ENCODE peak calls at places on chromosome 1, in nine cellular contexts. R, G, Y, Q, L, F, J, T and M are unnamed samples.
A peak's percentile ranks its signal among the peaks of the same experiment; 100 is the strongest.

GRCh38 chr1:63821650-63822049 is 47.8 kb downstream of the ROR1 start:
- DNase-seq in R (no peak), G (no peak), Y (peak; percentile 28), Q (peak; percentile 28), L (no peak), F (peak; percentile 67), J (peak; percentile 87), T (no peak), M (no peak)

GRCh38 chr1:12201343-12202189 is 28.3 kb upstream of the VPS13D start:
- DNase-seq in R (no peak), G (no peak), Y (no peak), Q (no peak), L (no peak), F (no peak), J (no peak), T (peak; percentile 46), M (no peak)

GRCh38 chr1:155196893-155197638 is 10.6 kb downstream of the THBS3 start:
- DNase-seq in R (no peak), G (no peak), Y (no peak), Q (no peak), L (peak; percentile 56), F (no peak), J (peak; percentile 59), T (no peak), M (no peak)

GRCh38 chr1:209643295-209644020 is 8.8 kb downstream of the LAMB3 start:
- DNase-seq in R (no peak), G (peak; percentile 81), Y (no peak), Q (no peak), L (peak; percentile 74), F (peak; percentile 49), J (peak; percentile 87), T (no peak), M (peak; percentile 80)

GRCh38 chr1:67687649-67688048 is 2.6 kb downstream of the GADD45A start:
- DNase-seq in R (peak; percentile 52), G (no peak), Y (no peak), Q (peak; percentile 88), L (no peak), F (peak; percentile 90), J (peak; percentile 95), T (no peak), M (no peak)

GRCh38 chr1:92792340-92792782 is 7.5 kb upstream of the EVI5 start:
- DNase-seq in R (no peak), G (no peak), Y (no peak), Q (no peak), L (no peak), F (no peak), J (no peak), T (no peak), M (no peak)

GRCh38 chr1:175073633-175074032 is 6.0 kb downstream of the TNN start:
- DNase-seq in R (peak; percentile 19), G (no peak), Y (no peak), Q (no peak), L (no peak), F (no peak), J (no peak), T (no peak), M (no peak)

GRCh38 chr1:29380532-29380931 is 144.2 kb downstream of the PTPRU start:
- DNase-seq in R (no peak), G (no peak), Y (no peak), Q (peak; percentile 25), L (no peak), F (peak; percentile 28), J (no peak), T (no peak), M (no peak)

GRCh38 chr1:161044535-161044907 is 1.3 kb downstream of the USF1 start:
- DNase-seq in R (no peak), G (no peak), Y (no peak), Q (peak; percentile 7), L (no peak), F (peak; percentile 34), J (peak; percentile 16), T (no peak), M (no peak)

GRCh38 chr1:75559141-75559540 is 51.8 kb downstream of the SLC44A5 start:
- DNase-seq in R (no peak), G (no peak), Y (no peak), Q (no peak), L (no peak), F (no peak), J (no peak), T (no peak), M (no peak)

GRCh38 chr1:143748906-143749305 is 222.9 kb downstream of the FAM72C start:
- DNase-seq in R (peak; percentile 61), G (no peak), Y (no peak), Q (no peak), L (no peak), F (no peak), J (no peak), T (no peak), M (no peak)

GRCh38 chr1:29502225-29502755 is 266.0 kb downstream of the PTPRU start:
- DNase-seq in R (no peak), G (no peak), Y (no peak), Q (no peak), L (no peak), F (no peak), J (no peak), T (no peak), M (no peak)

GRCh38 chr1:169086603-169087455 is 19.7 kb upstream of the ATP1B1 start:
- DNase-seq in R (no peak), G (no peak), Y (peak; percentile 13), Q (no peak), L (no peak), F (peak; percentile 17), J (peak; percentile 65), T (no peak), M (peak; percentile 60)